ENCODE peak calls at places on chromosomes 12 and 14, in eight cellular contexts. One of them, this sample, is unnamed.

GRCh38 chr12:15863258-15863835 is 18.8 kb upstream of the STRAP start:
- ATAC-seq in HCT116: no peak
- ATAC-seq in upper lobe of left lung: no peak
- ATAC-seq in Panc1: no peak
- ATAC-seq in HepG2: peak; percentile 83
- ATAC-seq in GM12878: no peak
- ATAC-seq in GM23338: peak; percentile 87
- ATAC-seq in K562: no peak
- ATAC-seq in this sample: no peak

GRCh38 chr12:51910691-51911090 is 3.4 kb downstream of the ACVRL1 start:
- ATAC-seq in HCT116: no peak
- ATAC-seq in upper lobe of left lung: no peak
- ATAC-seq in Panc1: no peak
- ATAC-seq in HepG2: no peak
- ATAC-seq in GM12878: no peak
- ATAC-seq in GM23338: no peak
- ATAC-seq in K562: no peak
- ATAC-seq in this sample: no peak

GRCh38 chr12:66417217-66417616 is 114.9 kb downstream of the HELB start:
- ATAC-seq in HCT116: no peak
- ATAC-seq in upper lobe of left lung: no peak
- ATAC-seq in Panc1: no peak
- ATAC-seq in HepG2: no peak
- ATAC-seq in GM12878: no peak
- ATAC-seq in GM23338: no peak
- ATAC-seq in K562: no peak
- ATAC-seq in this sample: no peak

GRCh38 chr12:32272465-32272864 is 126.9 kb upstream of the FGD4 start:
- ATAC-seq in HCT116: no peak
- ATAC-seq in upper lobe of left lung: no peak
- ATAC-seq in Panc1: no peak
- ATAC-seq in HepG2: no peak
- ATAC-seq in GM12878: peak; percentile 61
- ATAC-seq in GM23338: no peak
- ATAC-seq in K562: no peak
- ATAC-seq in this sample: no peak

GRCh38 chr12:131003676-131004075 is 50.0 kb downstream of the ADGRD1 start:
- ATAC-seq in HCT116: no peak
- ATAC-seq in upper lobe of left lung: no peak
- ATAC-seq in Panc1: no peak
- ATAC-seq in HepG2: no peak
- ATAC-seq in GM12878: no peak
- ATAC-seq in GM23338: peak; percentile 70
- ATAC-seq in K562: no peak
- ATAC-seq in this sample: no peak

GRCh38 chr14:32006267-32007110 is 70.6 kb upstream of the ARHGAP5 start:
- ATAC-seq in HCT116: no peak
- ATAC-seq in upper lobe of left lung: no peak
- ATAC-seq in Panc1: peak; percentile 23
- ATAC-seq in HepG2: peak; percentile 53
- ATAC-seq in GM12878: no peak
- ATAC-seq in GM23338: no peak
- ATAC-seq in K562: no peak
- ATAC-seq in this sample: no peak

GRCh38 chr12:10128687-10129086 is 1.3 kb downstream of the CLEC7A start:
- ATAC-seq in HCT116: no peak
- ATAC-seq in upper lobe of left lung: peak; percentile 81
- ATAC-seq in Panc1: no peak
- ATAC-seq in HepG2: no peak
- ATAC-seq in GM12878: no peak
- ATAC-seq in GM23338: no peak
- ATAC-seq in K562: no peak
- ATAC-seq in this sample: peak; percentile 55

GRCh38 chr12:115511305-115511704 is 766.2 kb downstream of the MED13L start:
- ATAC-seq in HCT116: no peak
- ATAC-seq in upper lobe of left lung: no peak
- ATAC-seq in Panc1: no peak
- ATAC-seq in HepG2: no peak
- ATAC-seq in GM12878: no peak
- ATAC-seq in GM23338: no peak
- ATAC-seq in K562: no peak
- ATAC-seq in this sample: no peak

GRCh38 chr12:50322196-50322595 is 38.9 kb upstream of the LIMA1 start:
- ATAC-seq in HCT116: no peak
- ATAC-seq in upper lobe of left lung: no peak
- ATAC-seq in Panc1: no peak
- ATAC-seq in HepG2: no peak
- ATAC-seq in GM12878: no peak
- ATAC-seq in GM23338: no peak
- ATAC-seq in K562: no peak
- ATAC-seq in this sample: no peak

GRCh38 chr12:67471810-67472209 is 176.7 kb upstream of the DYRK2 start:
- ATAC-seq in HCT116: no peak
- ATAC-seq in upper lobe of left lung: peak; percentile 11
- ATAC-seq in Panc1: no peak
- ATAC-seq in HepG2: no peak
- ATAC-seq in GM12878: no peak
- ATAC-seq in GM23338: no peak
- ATAC-seq in K562: no peak
- ATAC-seq in this sample: no peak

GRCh38 chr12:80242341-80242740 is 143.0 kb downstream of the OTOGL start:
- ATAC-seq in HCT116: no peak
- ATAC-seq in upper lobe of left lung: no peak
- ATAC-seq in Panc1: no peak
- ATAC-seq in HepG2: no peak
- ATAC-seq in GM12878: no peak
- ATAC-seq in GM23338: no peak
- ATAC-seq in K562: no peak
- ATAC-seq in this sample: no peak

GRCh38 chr12:50784501-50784900 is 20.6 kb downstream of the ATF1 start:
- ATAC-seq in HCT116: no peak
- ATAC-seq in upper lobe of left lung: no peak
- ATAC-seq in Panc1: no peak
- ATAC-seq in HepG2: no peak
- ATAC-seq in GM12878: peak; percentile 35
- ATAC-seq in GM23338: no peak
- ATAC-seq in K562: no peak
- ATAC-seq in this sample: no peak

GRCh38 chr12:131114942-131115584 is 161.4 kb downstream of the ADGRD1 start:
- ATAC-seq in HCT116: no peak
- ATAC-seq in upper lobe of left lung: peak; percentile 43
- ATAC-seq in Panc1: no peak
- ATAC-seq in HepG2: no peak
- ATAC-seq in GM12878: no peak
- ATAC-seq in GM23338: no peak
- ATAC-seq in K562: no peak
- ATAC-seq in this sample: peak; percentile 10

DNA sequence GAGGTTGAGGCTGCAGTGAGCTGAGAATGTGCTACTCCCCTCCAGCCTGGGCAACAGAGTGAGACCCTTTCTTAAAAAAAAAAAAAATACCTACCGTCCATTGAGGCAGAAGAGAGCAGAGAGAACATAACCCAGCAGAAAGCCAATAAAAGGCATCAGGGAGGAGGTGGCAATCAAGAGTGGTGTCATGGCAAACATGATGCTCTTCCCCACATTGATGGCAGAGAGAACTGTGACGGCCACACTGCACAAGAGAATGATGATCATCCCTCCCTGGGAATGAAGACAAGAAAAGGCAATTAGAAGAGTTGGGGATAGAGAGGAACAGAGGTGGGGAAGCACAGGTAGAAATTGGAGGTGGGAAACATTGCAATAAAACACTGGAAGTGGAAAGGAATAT is 12.1 kb downstream of the SRSF5 start:
- ATAC-seq in HCT116: no peak
- ATAC-seq in upper lobe of left lung: no peak
- ATAC-seq in Panc1: no peak
- ATAC-seq in HepG2: peak; percentile 2
- ATAC-seq in GM12878: no peak
- ATAC-seq in GM23338: no peak
- ATAC-seq in K562: peak; percentile 11
- ATAC-seq in this sample: no peak
- TF ChIP-seq POLR2AphosphoS5 in HCT116: no peak
- TF ChIP-seq POLR2AphosphoS5 in upper lobe of left lung: no peak
- TF ChIP-seq POLR2AphosphoS5 in Panc1: no peak
- TF ChIP-seq POLR2AphosphoS5 in HepG2: no peak
- TF ChIP-seq POLR2AphosphoS5 in GM12878: peak; percentile 74
- TF ChIP-seq POLR2AphosphoS5 in GM23338: peak; percentile 20
- TF ChIP-seq POLR2AphosphoS5 in K562: no peak
- TF ChIP-seq POLR2AphosphoS5 in this sample: peak; percentile 12

DNA sequence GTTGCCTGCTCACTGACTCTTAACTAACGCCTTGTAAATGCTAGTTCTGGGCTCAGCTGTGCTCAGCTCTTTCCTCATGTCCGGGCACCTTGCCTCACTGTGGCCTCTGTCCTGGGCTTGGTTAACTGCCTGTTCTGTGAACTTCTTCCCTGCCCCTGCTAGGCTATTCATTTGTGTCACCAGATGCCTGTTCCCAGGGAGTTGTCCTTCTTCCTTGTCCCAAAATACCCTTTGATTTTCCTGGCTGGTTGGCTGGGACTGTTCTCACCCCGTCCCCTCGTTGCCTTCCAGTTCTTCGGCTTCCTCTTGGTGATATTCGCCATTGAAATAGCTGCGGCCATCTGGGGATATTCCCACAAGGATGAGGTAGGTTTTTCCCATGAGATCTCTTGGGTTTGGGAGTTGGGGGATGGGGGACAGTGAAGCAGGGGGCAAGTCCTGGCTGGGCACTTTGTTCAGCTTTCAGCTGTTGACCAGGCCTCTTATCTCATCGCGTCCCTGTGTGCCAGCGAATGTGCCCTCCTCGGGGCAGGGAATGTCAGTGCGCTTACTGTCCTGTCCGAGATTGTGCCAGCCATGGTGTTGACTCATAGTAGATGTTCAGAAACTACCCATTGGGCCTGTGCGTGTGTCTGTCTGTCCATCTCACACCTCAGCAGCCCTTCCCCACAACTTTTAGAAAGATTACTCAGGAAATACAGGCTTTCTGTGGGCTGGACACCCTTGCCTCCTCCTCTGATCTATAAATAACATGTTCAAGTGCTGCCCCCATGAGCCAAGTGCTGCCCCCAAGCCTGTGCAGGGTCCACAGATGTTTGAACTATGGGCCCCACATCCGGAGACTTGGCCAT is 33.1 kb downstream of the CD9 start:
- ATAC-seq in HCT116: no peak
- ATAC-seq in upper lobe of left lung: no peak
- ATAC-seq in Panc1: no peak
- ATAC-seq in HepG2: no peak
- ATAC-seq in GM12878: no peak
- ATAC-seq in GM23338: no peak
- ATAC-seq in K562: no peak
- ATAC-seq in this sample: no peak
- TF ChIP-seq POLR2AphosphoS5 in HCT116: no peak
- TF ChIP-seq POLR2AphosphoS5 in upper lobe of left lung: no peak
- TF ChIP-seq POLR2AphosphoS5 in Panc1: no peak
- TF ChIP-seq POLR2AphosphoS5 in HepG2: no peak
- TF ChIP-seq POLR2AphosphoS5 in GM12878: no peak
- TF ChIP-seq POLR2AphosphoS5 in GM23338: no peak
- TF ChIP-seq POLR2AphosphoS5 in K562: no peak
- TF ChIP-seq POLR2AphosphoS5 in this sample: peak; percentile 55

GRCh38 chr12:46549527-46550265 is 177.1 kb upstream of the SLC38A2 start:
- ATAC-seq in HCT116: peak; percentile 46
- ATAC-seq in upper lobe of left lung: peak; percentile 53
- ATAC-seq in Panc1: peak; percentile 63
- ATAC-seq in HepG2: no peak
- ATAC-seq in GM12878: peak; percentile 65
- ATAC-seq in GM23338: no peak
- ATAC-seq in K562: peak; percentile 98
- ATAC-seq in this sample: no peak

GRCh38 chr12:46546634-46547273 is 174.2 kb upstream of the SLC38A2 start:
- ATAC-seq in HCT116: no peak
- ATAC-seq in upper lobe of left lung: peak; percentile 21
- ATAC-seq in Panc1: no peak
- ATAC-seq in HepG2: no peak
- ATAC-seq in GM12878: peak; percentile 93
- ATAC-seq in GM23338: no peak
- ATAC-seq in K562: peak; percentile 47
- ATAC-seq in this sample: no peak

GRCh38 chr12:46550266-46550879 is 177.8 kb upstream of the SLC38A2 start:
- ATAC-seq in HCT116: no peak
- ATAC-seq in upper lobe of left lung: no peak
- ATAC-seq in Panc1: no peak
- ATAC-seq in HepG2: no peak
- ATAC-seq in GM12878: no peak
- ATAC-seq in GM23338: no peak
- ATAC-seq in K562: no peak
- ATAC-seq in this sample: no peak

GRCh38 chr12:46553266-46553665 is 180.7 kb upstream of the SLC38A2 start:
- ATAC-seq in HCT116: peak; percentile 77
- ATAC-seq in upper lobe of left lung: peak; percentile 50
- ATAC-seq in Panc1: no peak
- ATAC-seq in HepG2: no peak
- ATAC-seq in GM12878: no peak
- ATAC-seq in GM23338: no peak
- ATAC-seq in K562: no peak
- ATAC-seq in this sample: no peak

GRCh38 chr12:46547421-46548340 is 175.1 kb upstream of the SLC38A2 start:
- ATAC-seq in HCT116: no peak
- ATAC-seq in upper lobe of left lung: no peak
- ATAC-seq in Panc1: no peak
- ATAC-seq in HepG2: no peak
- ATAC-seq in GM12878: no peak
- ATAC-seq in GM23338: no peak
- ATAC-seq in K562: no peak
- ATAC-seq in this sample: no peak
- TF ChIP-seq POLR2AphosphoS5 in HCT116: no peak
- TF ChIP-seq POLR2AphosphoS5 in upper lobe of left lung: no peak
- TF ChIP-seq POLR2AphosphoS5 in Panc1: no peak
- TF ChIP-seq POLR2AphosphoS5 in HepG2: no peak
- TF ChIP-seq POLR2AphosphoS5 in GM12878: no peak
- TF ChIP-seq POLR2AphosphoS5 in GM23338: no peak
- TF ChIP-seq POLR2AphosphoS5 in K562: no peak
- TF ChIP-seq POLR2AphosphoS5 in this sample: no peak

GRCh38 chr12:119180380-119181040 is 1.8 kb downstream of the HSPB8 start:
- ATAC-seq in HCT116: no peak
- ATAC-seq in upper lobe of left lung: peak; percentile 51
- ATAC-seq in Panc1: no peak
- ATAC-seq in HepG2: no peak
- ATAC-seq in GM12878: no peak
- ATAC-seq in GM23338: peak; percentile 3
- ATAC-seq in K562: no peak
- ATAC-seq in this sample: peak; percentile 32
- TF ChIP-seq POLR2AphosphoS5 in HCT116: no peak
- TF ChIP-seq POLR2AphosphoS5 in upper lobe of left lung: peak; percentile 54
- TF ChIP-seq POLR2AphosphoS5 in Panc1: no peak
- TF ChIP-seq POLR2AphosphoS5 in HepG2: no peak
- TF ChIP-seq POLR2AphosphoS5 in GM12878: no peak
- TF ChIP-seq POLR2AphosphoS5 in GM23338: no peak
- TF ChIP-seq POLR2AphosphoS5 in K562: no peak
- TF ChIP-seq POLR2AphosphoS5 in this sample: peak; percentile 76

GRCh38 chr14:104741803-104742251 is 11.1 kb upstream of the SIVA1 start:
- ATAC-seq in HCT116: no peak
- ATAC-seq in upper lobe of left lung: no peak
- ATAC-seq in Panc1: no peak
- ATAC-seq in HepG2: no peak
- ATAC-seq in GM12878: peak; percentile 61
- ATAC-seq in GM23338: no peak
- ATAC-seq in K562: no peak
- ATAC-seq in this sample: no peak
- TF ChIP-seq POLR2AphosphoS5 in HCT116: no peak
- TF ChIP-seq POLR2AphosphoS5 in upper lobe of left lung: no peak
- TF ChIP-seq POLR2AphosphoS5 in Panc1: no peak
- TF ChIP-seq POLR2AphosphoS5 in HepG2: no peak
- TF ChIP-seq POLR2AphosphoS5 in GM12878: no peak
- TF ChIP-seq POLR2AphosphoS5 in GM23338: no peak
- TF ChIP-seq POLR2AphosphoS5 in K562: no peak
- TF ChIP-seq POLR2AphosphoS5 in this sample: no peak